ENCODE peak calls at places on chromosome 4, in four cellular contexts. One of them, this sample, is unnamed.
A peak's percentile ranks its signal among the peaks of the same experiment; 100 is the strongest.

GRCh38 chr4:138225477-138225876 is 16.7 kb downstream of the SLC7A11 start:
- DNase-seq in upper lobe of right lung: no peak
- DNase-seq in cardiac muscle cell: no peak
- DNase-seq in aorta: no peak
- DNase-seq in this sample: no peak

GRCh38 chr4:66097271-66097670 is 427.0 kb upstream of the EPHA5 start:
- DNase-seq in upper lobe of right lung: no peak
- DNase-seq in cardiac muscle cell: no peak
- DNase-seq in aorta: no peak
- DNase-seq in this sample: no peak

GRCh38 chr4:23438764-23439163 is 451.1 kb downstream of the PPARGC1A start:
- DNase-seq in cardiac muscle cell: no peak
- DNase-seq in upper lobe of right lung: no peak
- DNase-seq in aorta: no peak
- DNase-seq in this sample: no peak

GRCh38 chr4:120750152-120750525 is 172.4 kb downstream of the PRDM5 start:
- DNase-seq in upper lobe of right lung: no peak
- DNase-seq in aorta: no peak
- DNase-seq in cardiac muscle cell: no peak
- DNase-seq in this sample: no peak

GRCh38 chr4:69589884-69590283 is 49.6 kb downstream of the UGT2A2 start:
- DNase-seq in cardiac muscle cell: no peak
- DNase-seq in aorta: no peak
- DNase-seq in upper lobe of right lung: no peak
- DNase-seq in this sample: no peak

GRCh38 chr4:164700471-164700870 is 53.5 kb upstream of the SMIM31 start:
- DNase-seq in cardiac muscle cell: no peak
- DNase-seq in aorta: no peak
- DNase-seq in upper lobe of right lung: no peak
- DNase-seq in this sample: peak; percentile 23

GRCh38 chr4:98617358-98618047 is 40.9 kb downstream of the TSPAN5 start:
- DNase-seq in aorta: no peak
- DNase-seq in upper lobe of right lung: no peak
- DNase-seq in cardiac muscle cell: peak; percentile 20
- DNase-seq in this sample: no peak

GRCh38 chr4:55069248-55069647 is 56.1 kb downstream of the KDR start:
- DNase-seq in upper lobe of right lung: no peak
- DNase-seq in cardiac muscle cell: peak; percentile 65
- DNase-seq in aorta: no peak
- DNase-seq in this sample: no peak

DNA sequence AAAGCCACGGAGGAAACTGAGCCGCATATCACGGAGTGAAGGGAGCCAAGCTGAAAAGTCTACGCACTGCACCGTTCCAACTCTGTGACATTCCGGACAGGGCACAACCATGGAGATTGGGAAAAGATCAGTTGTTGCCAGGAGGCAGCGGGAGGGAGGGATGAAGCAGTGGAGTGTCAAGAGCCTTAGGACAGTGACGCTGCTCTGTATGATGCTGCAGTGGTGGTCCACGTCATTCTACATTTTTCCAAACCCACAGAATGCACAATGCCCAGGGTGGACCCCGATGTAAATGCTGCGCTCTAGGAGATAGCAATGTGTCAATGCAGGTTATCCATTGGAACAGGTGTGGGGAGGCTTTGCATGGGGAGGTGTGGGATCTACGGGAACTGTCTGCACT is 7.5 kb upstream of the WFS1 start:
- DNase-seq in aorta: peak; percentile 9
- DNase-seq in cardiac muscle cell: no peak
- DNase-seq in upper lobe of right lung: no peak
- DNase-seq in this sample: no peak
- H3K36me3 ChIP-seq in aorta: no peaks in the 10 kb centered on the region
- H3K36me3 ChIP-seq in cardiac muscle cell: no peaks in the 10 kb centered on the region
- H3K36me3 ChIP-seq in upper lobe of right lung: no peaks in the 10 kb centered on the region
- H3K36me3 ChIP-seq in this sample: no peaks in the 10 kb centered on the region

GRCh38 chr4:89312066-89312465 is 4.5 kb upstream of the GPRIN3 start:
- DNase-seq in upper lobe of right lung: no peak
- DNase-seq in cardiac muscle cell: peak; percentile 42
- DNase-seq in aorta: no peak
- DNase-seq in this sample: no peak

GRCh38 chr4:89316187-89316586 is 8.6 kb upstream of the GPRIN3 start:
- DNase-seq in cardiac muscle cell: peak; percentile 15
- DNase-seq in aorta: no peak
- DNase-seq in upper lobe of right lung: no peak
- DNase-seq in this sample: no peak

GRCh38 chr4:89314291-89314690 is 6.7 kb upstream of the GPRIN3 start:
- DNase-seq in cardiac muscle cell: no peak
- DNase-seq in aorta: no peak
- DNase-seq in upper lobe of right lung: no peak
- DNase-seq in this sample: no peak

GRCh38 chr4:89319756-89320155 is 12.2 kb upstream of the GPRIN3 start:
- DNase-seq in upper lobe of right lung: no peak
- DNase-seq in aorta: no peak
- DNase-seq in cardiac muscle cell: no peak
- DNase-seq in this sample: no peak

GRCh38 chr4:89316931-89317366 is 9.3 kb upstream of the GPRIN3 start:
- DNase-seq in upper lobe of right lung: no peak
- DNase-seq in cardiac muscle cell: peak; percentile 66
- DNase-seq in aorta: no peak
- DNase-seq in this sample: no peak
- H3K4me3 ChIP-seq in upper lobe of right lung: no peak overlapping the region
- H3K4me3 ChIP-seq in cardiac muscle cell: no peak overlapping the region
- H3K4me3 ChIP-seq in aorta: no peak overlapping the region
- H3K4me3 ChIP-seq in this sample: no peak overlapping the region

GRCh38 chr4:38904090-38904666 is 36.6 kb downstream of the FAM114A1 start:
- DNase-seq in upper lobe of right lung: no peak
- DNase-seq in aorta: no peak
- DNase-seq in cardiac muscle cell: no peak
- DNase-seq in this sample: peak; percentile 63

GRCh38 chr4:38914859-38915258 is 47.3 kb downstream of the FAM114A1 start:
- DNase-seq in upper lobe of right lung: no peak
- DNase-seq in cardiac muscle cell: no peak
- DNase-seq in aorta: no peak
- DNase-seq in this sample: no peak

GRCh38 chr4:38905657-38906398 is 38.2 kb downstream of the FAM114A1 start:
- DNase-seq in aorta: no peak
- DNase-seq in cardiac muscle cell: peak; percentile 30
- DNase-seq in upper lobe of right lung: no peak
- DNase-seq in this sample: no peak

GRCh38 chr4:38911257-38911656 is 43.7 kb downstream of the FAM114A1 start:
- DNase-seq in cardiac muscle cell: no peak
- DNase-seq in upper lobe of right lung: no peak
- DNase-seq in aorta: no peak
- DNase-seq in this sample: no peak

DNA sequence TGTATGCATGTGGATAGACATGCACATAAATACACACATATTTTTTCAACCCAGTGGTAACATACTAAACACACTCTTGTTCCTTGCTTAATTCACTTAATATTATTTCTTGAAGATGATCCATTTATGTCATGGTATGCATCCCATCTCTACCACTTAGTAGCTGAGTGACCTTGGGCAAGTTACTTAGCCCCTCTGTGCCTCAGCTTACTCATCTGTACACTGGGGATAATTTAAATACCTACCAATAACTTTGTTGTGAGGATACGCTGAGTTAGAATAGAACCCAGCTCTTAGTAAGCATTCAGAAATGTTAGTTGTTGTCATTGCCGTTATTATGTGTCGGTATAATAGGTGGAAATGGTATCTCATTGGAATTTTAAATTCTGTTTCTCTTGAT is 41.4 kb downstream of the FAM114A1 start:
- DNase-seq in upper lobe of right lung: no peak
- DNase-seq in cardiac muscle cell: no peak
- DNase-seq in aorta: no peak
- DNase-seq in this sample: no peak
- H3K36me3 ChIP-seq in upper lobe of right lung: peaks cover 82% of the 10 kb centered on the region
- H3K36me3 ChIP-seq in cardiac muscle cell: peaks cover 12% of the 10 kb centered on the region
- H3K36me3 ChIP-seq in aorta: peaks cover 22% of the 10 kb centered on the region
- H3K36me3 ChIP-seq in this sample: peaks cover 9% of the 10 kb centered on the region

DNA sequence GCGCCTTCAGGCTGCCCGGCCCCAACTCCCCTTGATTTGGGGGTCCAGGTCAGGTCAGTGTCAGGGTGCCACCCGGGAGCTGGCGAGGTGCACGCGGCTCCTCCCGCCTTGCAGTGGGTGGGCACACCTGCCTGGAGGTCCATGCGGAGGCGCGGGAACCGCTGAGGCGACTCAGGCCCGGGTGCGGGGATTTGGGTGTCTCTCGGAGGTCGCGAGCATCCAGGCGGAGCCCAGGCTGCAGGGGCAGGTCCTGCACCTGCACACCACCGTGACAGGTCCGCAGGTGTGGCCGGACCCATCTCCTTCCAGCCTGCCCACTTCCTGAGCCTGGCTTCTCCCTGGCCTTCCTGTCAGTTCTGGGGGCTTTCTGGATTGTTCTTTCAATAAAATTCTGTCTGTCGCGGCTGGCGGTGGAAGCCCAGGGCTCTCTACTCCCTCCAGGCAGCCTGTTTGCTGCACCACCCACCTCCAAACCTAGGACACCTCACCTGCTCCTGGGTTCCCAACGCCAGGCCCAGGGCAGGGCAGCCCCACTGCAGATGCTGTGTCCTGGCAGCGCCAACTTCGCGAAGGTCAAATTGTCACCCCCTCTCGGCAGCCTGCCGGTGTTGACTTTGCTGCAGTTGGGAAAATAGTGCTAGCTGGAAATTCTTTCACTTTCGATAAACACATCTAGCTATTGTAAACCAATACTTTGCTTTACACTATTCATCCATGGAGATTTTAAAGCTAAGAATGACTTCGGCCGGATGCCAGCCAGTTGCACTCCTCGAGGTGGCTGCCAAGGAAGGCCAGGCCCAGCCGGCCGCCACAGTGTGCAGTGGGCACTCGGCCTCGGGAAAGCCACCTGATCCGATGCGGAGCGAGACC is 35.9 kb downstream of the FGFRL1 start:
- DNase-seq in cardiac muscle cell: no peak
- DNase-seq in upper lobe of right lung: peak; percentile 62
- DNase-seq in aorta: peak; percentile 80
- DNase-seq in this sample: peak; percentile 49
- H3K4me3 ChIP-seq in cardiac muscle cell: no peak overlapping the region
- H3K4me3 ChIP-seq in upper lobe of right lung: peak overlapping the region; percentile 16
- H3K4me3 ChIP-seq in aorta: no peak overlapping the region
- H3K4me3 ChIP-seq in this sample: peak overlapping the region; percentile 14

DNA sequence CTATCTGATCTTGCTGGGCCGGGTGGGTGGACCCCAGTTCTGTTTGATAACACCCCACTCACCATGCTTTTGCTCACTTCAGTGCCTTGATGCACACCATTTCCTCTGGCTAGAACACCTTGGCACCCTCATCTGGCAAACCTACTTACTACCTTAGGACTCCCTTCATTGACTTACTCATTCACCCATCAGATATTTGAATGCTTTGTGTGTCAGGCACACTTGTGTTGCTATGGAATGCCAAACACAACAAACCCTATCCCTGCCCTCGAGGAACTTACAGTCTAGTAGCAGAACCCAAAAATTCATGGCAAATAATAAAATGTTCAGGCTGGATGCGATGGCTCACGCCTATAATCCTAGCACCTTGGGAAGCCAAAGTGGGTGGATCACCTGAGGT is 13.9 kb downstream of the CCNG2 start:
- DNase-seq in cardiac muscle cell: no peak
- DNase-seq in upper lobe of right lung: no peak
- DNase-seq in aorta: no peak
- DNase-seq in this sample: no peak
- H3K36me3 ChIP-seq in cardiac muscle cell: peaks cover 14% of the 10 kb centered on the region
- H3K36me3 ChIP-seq in upper lobe of right lung: peaks cover 40% of the 10 kb centered on the region
- H3K36me3 ChIP-seq in aorta: peaks cover 6% of the 10 kb centered on the region
- H3K36me3 ChIP-seq in this sample: no peaks in the 10 kb centered on the region

GRCh38 chr4:174928575-174929253 is 10.6 kb downstream of the ADAM29 start:
- DNase-seq in upper lobe of right lung: no peak
- DNase-seq in aorta: no peak
- DNase-seq in cardiac muscle cell: no peak
- DNase-seq in this sample: no peak
- H3K4me3 ChIP-seq in upper lobe of right lung: no peak overlapping the region
- H3K4me3 ChIP-seq in aorta: no peak overlapping the region
- H3K4me3 ChIP-seq in cardiac muscle cell: no peak overlapping the region
- H3K4me3 ChIP-seq in this sample: no peak overlapping the region

DNA sequence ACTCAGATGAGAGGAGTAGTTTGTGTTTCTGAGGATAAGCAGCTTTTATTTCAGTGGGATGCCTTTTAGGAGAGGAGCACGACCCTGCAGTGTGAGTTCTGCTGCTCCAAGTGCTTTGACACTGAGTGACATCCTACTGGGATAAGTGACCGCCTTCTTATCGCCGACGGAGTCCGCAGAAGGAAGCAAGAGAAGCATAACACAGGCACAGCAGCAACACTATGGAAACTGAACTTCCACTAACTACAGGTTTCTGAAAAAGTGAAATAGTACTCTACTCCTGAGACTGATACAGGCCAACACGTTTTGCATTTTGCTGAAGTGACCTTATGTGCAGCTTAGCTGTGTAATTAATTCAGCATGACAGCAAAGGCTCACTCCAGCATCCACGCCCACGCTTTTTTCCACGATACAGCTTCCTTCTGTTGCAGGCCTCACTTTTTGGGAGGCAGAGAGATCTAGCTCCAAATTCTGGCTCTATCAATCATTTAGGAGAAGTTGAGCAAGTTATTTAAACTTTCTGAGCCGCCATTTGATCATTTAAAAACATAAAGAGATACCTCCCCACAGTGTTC is 160.4 kb downstream of the AFAP1 start:
- DNase-seq in aorta: peak; percentile 42
- DNase-seq in cardiac muscle cell: peak; percentile 46
- DNase-seq in upper lobe of right lung: peak; percentile 28
- DNase-seq in this sample: no peak
- H3K36me3 ChIP-seq in aorta: peaks cover under 1% of the 10 kb centered on the region
- H3K36me3 ChIP-seq in cardiac muscle cell: peaks cover 4% of the 10 kb centered on the region
- H3K36me3 ChIP-seq in upper lobe of right lung: peaks cover 17% of the 10 kb centered on the region
- H3K36me3 ChIP-seq in this sample: peaks cover 6% of the 10 kb centered on the region